ENCODE peak calls at places on chromosome 3, in ten cellular contexts. J, B, X, S, H, I, C, L, W and F are unnamed samples.

GRCh38 chr3:73697020-73697419 is 72.3 kb upstream of the PDZRN3 start:
- DNase-seq in J (no peak), B (no peak), X (no peak), S (peak; percentile 85), H (no peak), I (no peak), C (no peak), L (no peak), W (no peak), F (no peak)

GRCh38 chr3:185724761-185725160 is 100.1 kb downstream of the IGF2BP2 start:
- DNase-seq in J (no peak), B (no peak), X (no peak), S (no peak), H (no peak), I (no peak), C (no peak), L (no peak), W (peak; percentile 83), F (no peak)

GRCh38 chr3:140022061-140022781 is 87.2 kb downstream of the CLSTN2 start:
- DNase-seq in J (no peak), B (no peak), X (peak; percentile 41), S (peak; percentile 45), H (no peak), I (no peak), C (no peak), L (peak; percentile 6), W (peak; percentile 30), F (no peak)

GRCh38 chr3:114480442-114480841 is 186.6 kb downstream of the TIGIT start:
- DNase-seq in J (no peak), B (no peak), X (no peak), S (no peak), H (no peak), I (no peak), C (no peak), L (no peak), W (peak; percentile 93), F (no peak)

GRCh38 chr3:128879991-128880390 is 571 bp downstream of the ACAD9 start:
- DNase-seq in J (no peak), B (peak; percentile 44), X (no peak), S (peak; percentile 54), H (no peak), I (no peak), C (peak; percentile 25), L (no peak), W (no peak), F (no peak)

GRCh38 chr3:150015906-150016305 is 45.2 kb upstream of the PFN2 start:
- DNase-seq in J (no peak), B (no peak), X (no peak), S (no peak), H (no peak), I (peak; percentile 29), C (no peak), L (no peak), W (no peak), F (no peak)

GRCh38 chr3:152213938-152214337 is 54.8 kb upstream of the MBNL1 start:
- DNase-seq in J (no peak), B (no peak), X (no peak), S (no peak), H (no peak), I (no peak), C (no peak), L (no peak), W (no peak), F (no peak)

GRCh38 chr3:158420654-158421396 is 150.2 kb upstream of the MLF1 start:
- DNase-seq in J (no peak), B (no peak), X (no peak), S (no peak), H (no peak), I (peak; percentile 53), C (no peak), L (no peak), W (peak; percentile 84), F (no peak)

GRCh38 chr3:138072816-138073215 is 42.6 kb downstream of the DZIP1L start:
- DNase-seq in J (no peak), B (no peak), X (no peak), S (peak; percentile 71), H (no peak), I (no peak), C (no peak), L (no peak), W (no peak), F (no peak)

GRCh38 chr3:126718506-126719445 is 14.7 kb downstream of the CHCHD6 start:
- DNase-seq in J (no peak), B (no peak), X (no peak), S (no peak), H (no peak), I (no peak), C (no peak), L (no peak), W (no peak), F (no peak)

GRCh38 chr3:50568947-50569749 is at the start of gene HEMK1:
- DNase-seq in J (peak; percentile 88), B (peak; percentile 99), X (peak; percentile 88), S (peak; percentile 95), H (peak; percentile 99), I (peak; percentile 85), C (peak; percentile 99), L (peak; percentile 99), W (peak; percentile 96), F (peak; percentile 99)